ENCODE peak calls at places on chromosomes 1 and 21, in six cellular contexts. X is PC-9, S is psoas muscle, E is endodermal cell, I is lower lobe of right lung, J is adipocyte. H is an unnamed sample.
A peak's percentile ranks its signal among the peaks of the same experiment; 100 is the strongest.

GRCh38 chr1:22814176-22815042 is 103.8 kb downstream of the EPHB2 start:
- DNase-seq in X (no peak), S (no peak), E (no peak), I (peak; percentile 77), J (no peak), H (no peak)

GRCh38 chr1:69700770-69701169 is 133.0 kb downstream of the LRRC7 start:
- DNase-seq in X (peak; percentile 3), S (no peak), E (peak; percentile 86), I (no peak), J (peak; percentile 4), H (peak; percentile 6)

GRCh38 chr1:167409183-167409582 is 109.1 kb downstream of the CD247 start:
- DNase-seq in X (no peak), S (no peak), E (no peak), I (no peak), J (no peak), H (no peak)

GRCh38 chr21:43613755-43614638 is 45.3 kb downstream of the HSF2BP start:
- DNase-seq in X (no peak), S (no peak), E (no peak), I (no peak), J (peak; percentile 65), H (no peak)

GRCh38 chr1:226698659-226699058 is 40.4 kb downstream of the ITPKB start:
- DNase-seq in X (no peak), S (no peak), E (no peak), I (no peak), J (no peak), H (no peak)

GRCh38 chr1:63914706-63915105 is 140.9 kb downstream of the ROR1 start:
- DNase-seq in X (no peak), S (no peak), E (no peak), I (no peak), J (no peak), H (no peak)

GRCh38 chr1:6506210-6507036 is 15.0 kb upstream of the PLEKHG5 start:
- DNase-seq in X (no peak), S (no peak), E (no peak), I (no peak), J (no peak), H (peak; percentile 61)

GRCh38 chr1:153526132-153526543 is 9.7 kb downstream of the S100A6 start:
- DNase-seq in X (no peak), S (no peak), E (peak; percentile 34), I (no peak), J (no peak), H (no peak)

GRCh38 chr1:202162049-202162417 is 1.6 kb upstream of the PTPN7 start:
- DNase-seq in X (no peak), S (no peak), E (no peak), I (no peak), J (no peak), H (no peak)

GRCh38 chr1:7663451-7664146 is 107.5 kb upstream of the VAMP3 start:
- DNase-seq in X (no peak), S (no peak), E (no peak), I (no peak), J (no peak), H (no peak)

GRCh38 chr1:7664893-7665250 is 106.2 kb upstream of the VAMP3 start:
- DNase-seq in X (no peak), S (no peak), E (no peak), I (no peak), J (no peak), H (no peak)

GRCh38 chr1:7667625-7668218 is 103.4 kb upstream of the VAMP3 start:
- DNase-seq in X (peak; percentile 85), S (peak; percentile 91), E (peak; percentile 99), I (peak; percentile 92), J (peak; percentile 94), H (peak; percentile 95)

GRCh38 chr1:7666249-7666648 is 104.8 kb upstream of the VAMP3 start:
- DNase-seq in X (no peak), S (no peak), E (no peak), I (no peak), J (no peak), H (no peak)

DNA sequence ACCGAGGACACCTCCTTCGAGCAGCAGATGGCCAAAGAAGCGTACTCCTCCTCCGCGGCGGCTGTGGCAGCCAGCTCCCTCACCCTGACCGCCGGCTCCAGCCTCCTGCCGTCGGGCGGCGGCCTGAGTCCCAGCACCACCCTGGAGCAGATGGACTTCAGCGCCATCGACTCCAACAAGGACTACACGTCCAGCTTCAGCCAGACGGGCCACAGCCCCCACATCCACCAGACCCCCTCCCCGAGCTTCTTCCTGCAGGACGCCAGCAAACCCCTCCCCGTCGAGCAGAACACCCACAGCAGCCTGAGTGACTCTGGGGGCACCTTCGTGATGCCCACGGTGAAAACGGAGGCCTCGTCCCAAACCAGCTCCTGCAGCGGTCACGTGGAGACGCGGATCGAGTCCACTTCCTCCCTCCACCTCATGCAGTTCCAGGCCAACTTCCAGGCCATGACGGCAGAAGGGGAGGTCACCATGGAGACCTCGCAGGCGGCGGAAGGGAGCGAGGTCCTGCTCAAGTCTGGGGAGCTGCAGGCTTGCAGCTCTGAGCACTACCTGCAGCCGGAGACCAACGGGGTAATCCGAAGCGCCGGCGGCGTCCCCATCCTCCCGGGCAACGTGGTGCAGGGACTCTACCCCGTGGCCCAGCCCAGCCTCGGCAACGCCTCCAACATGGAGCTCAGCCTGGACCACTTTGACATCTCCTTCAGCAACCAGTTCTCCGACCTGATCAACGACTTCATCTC is 106.8 kb upstream of the VAMP3 start:
- DNase-seq in X (no peak), S (no peak), E (no peak), I (no peak), J (no peak), H (no peak)
- H3K27me3 ChIP-seq in X (peaks cover 31% of the 10 kb centered on the region), S (no peaks in the 10 kb centered on the region), E (no peaks in the 10 kb centered on the region), I (peaks cover 6% of the 10 kb centered on the region), J (peaks cover 21% of the 10 kb centered on the region), H (no peaks in the 10 kb centered on the region)

DNA sequence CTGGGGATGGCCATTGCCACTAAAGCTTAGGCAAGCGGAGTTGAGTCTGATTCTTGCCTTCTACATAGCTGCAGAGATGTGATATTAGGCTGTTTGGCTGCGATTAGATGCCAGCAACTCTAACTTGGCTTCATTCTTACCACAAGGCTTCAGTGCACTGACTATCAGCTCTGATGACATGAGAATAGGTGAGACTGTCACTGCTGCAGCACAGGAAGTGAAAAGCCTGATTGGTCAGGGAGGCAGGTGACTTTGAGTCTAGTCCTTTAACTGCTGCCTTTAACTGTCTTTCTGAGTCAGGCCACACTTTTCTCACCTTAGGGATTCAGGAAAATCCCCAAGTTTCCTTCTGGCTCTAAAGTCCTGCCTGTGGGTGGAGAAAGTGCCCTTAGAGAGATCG is 14.1 kb upstream of the PLXNA2 start:
- DNase-seq in X (no peak), S (no peak), E (peak; percentile 39), I (no peak), J (no peak), H (no peak)
- H3K27me3 ChIP-seq in X (peaks cover 52% of the 10 kb centered on the region), S (no peaks in the 10 kb centered on the region), E (no peaks in the 10 kb centered on the region), I (no peaks in the 10 kb centered on the region), J (peaks cover 43% of the 10 kb centered on the region), H (peaks cover 12% of the 10 kb centered on the region)

GRCh38 chr1:2046225-2046917 is 3.8 kb upstream of the PRKCZ start:
- DNase-seq in X (peak; percentile 84), S (no peak), E (peak; percentile 98), I (peak; percentile 86), J (peak; percentile 42), H (peak; percentile 97)
- H3K27me3 ChIP-seq in X (peaks cover 7% of the 10 kb centered on the region), S (no peaks in the 10 kb centered on the region), E (peaks cover 13% of the 10 kb centered on the region), I (peaks cover 43% of the 10 kb centered on the region), J (peaks cover 37% of the 10 kb centered on the region), H (peaks cover 14% of the 10 kb centered on the region)

DNA sequence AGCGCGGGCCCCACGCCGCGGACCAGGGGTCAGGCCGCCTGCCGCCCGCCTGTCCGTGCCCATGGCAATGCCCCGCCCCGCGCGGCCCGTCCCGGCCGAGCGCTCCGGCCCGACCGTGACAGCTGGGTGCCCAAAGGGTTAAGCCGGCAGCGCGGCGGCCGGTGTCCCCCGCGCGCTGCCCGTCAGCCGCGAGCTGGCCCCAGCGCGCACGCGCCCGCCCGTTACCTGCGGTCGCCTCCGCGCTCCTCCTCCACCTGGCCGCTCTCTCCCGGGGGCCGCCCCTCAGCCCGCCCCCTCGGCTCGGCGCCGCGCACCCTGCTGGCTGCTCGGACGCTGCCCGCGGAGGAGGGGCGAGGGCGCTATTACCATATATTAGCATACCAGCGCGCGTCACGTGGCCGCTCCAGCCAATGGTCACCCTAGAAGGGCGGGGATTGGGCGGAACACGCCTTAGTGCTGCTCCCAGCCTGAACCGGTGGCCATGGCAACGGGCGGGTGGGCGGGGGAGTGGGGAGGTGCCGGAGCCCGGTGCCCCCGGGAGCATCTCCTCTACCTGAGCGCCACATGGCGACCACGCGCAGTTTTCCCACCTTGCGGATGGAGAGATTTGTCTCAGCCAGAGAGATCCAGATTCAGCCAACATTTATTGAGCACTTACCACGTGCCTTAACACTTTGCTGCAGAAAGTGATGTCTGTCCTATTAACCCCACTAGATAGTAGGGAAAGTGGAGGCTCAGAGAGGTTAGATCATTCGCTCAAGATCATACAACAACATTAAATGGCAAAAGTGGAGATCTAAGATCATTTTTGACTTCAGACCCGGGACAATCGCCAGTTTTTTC is at the start of gene PHC2:
- DNase-seq in X (peak; percentile 97), S (peak; percentile 97), E (peak; percentile 99), I (peak; percentile 99), J (peak; percentile 99), H (peak; percentile 98)
- H3K27me3 ChIP-seq in X (no peaks in the 10 kb centered on the region), S (no peaks in the 10 kb centered on the region), E (peaks cover 27% of the 10 kb centered on the region), I (no peaks in the 10 kb centered on the region), J (no peaks in the 10 kb centered on the region), H (peaks cover 23% of the 10 kb centered on the region)

GRCh38 chr1:17187065-17187464 is 17.9 kb upstream of the PADI1 start:
- DNase-seq in X (no peak), S (no peak), E (peak; percentile 46), I (no peak), J (no peak), H (peak; percentile 33)
- H3K27me3 ChIP-seq in X (no peaks in the 10 kb centered on the region), S (no peaks in the 10 kb centered on the region), E (no peaks in the 10 kb centered on the region), I (peaks cover 10% of the 10 kb centered on the region), J (peaks cover 11% of the 10 kb centered on the region), H (no peaks in the 10 kb centered on the region)

GRCh38 chr21:44951186-44951915 is 11.5 kb downstream of the SLX9 start:
- DNase-seq in X (no peak), S (peak; percentile 15), E (no peak), I (peak; percentile 44), J (no peak), H (no peak)
- H3K27me3 ChIP-seq in X (no peaks in the 10 kb centered on the region), S (no peaks in the 10 kb centered on the region), E (no peaks in the 10 kb centered on the region), I (no peaks in the 10 kb centered on the region), J (no peaks in the 10 kb centered on the region), H (no peaks in the 10 kb centered on the region)

GRCh38 chr1:96782861-96783260 is 61.3 kb downstream of the PTBP2 start:
- DNase-seq in X (no peak), S (no peak), E (no peak), I (no peak), J (peak; percentile 44), H (no peak)
- H3K27me3 ChIP-seq in X (no peaks in the 10 kb centered on the region), S (no peaks in the 10 kb centered on the region), E (no peaks in the 10 kb centered on the region), I (no peaks in the 10 kb centered on the region), J (no peaks in the 10 kb centered on the region), H (no peaks in the 10 kb centered on the region)

H was measured in H7.